ENCODE peak calls at places on chromosomes 5 and 9, in seven cellular contexts. O is transverse colon, H is mesothelial cell of epicardium, F is fibroblast of pulmonary artery, U is right lobe of liver, S is Caco-2, V is retinal pigment epithelial cell. W is an unnamed sample.

GRCh38 chr5:81779125-81779934 is 28.4 kb upstream of the SSBP2 start:
- DNase-seq in O (peak), U (peak), F (peak), H (no peak), V (no peak), S (no peak), W (peak)

GRCh38 chr9:137750007-137750406 is 127.6 kb upstream of the CACNA1B start:
- DNase-seq in O (no peak), V (no peak), H (no peak), F (no peak), U (no peak), S (no peak), W (no peak)

GRCh38 chr9:115393976-115394775 is 276.2 kb upstream of the TNC start:
- DNase-seq in S (no peak), U (no peak), O (no peak), F (no peak), V (no peak), H (no peak), W (no peak)

GRCh38 chr5:150600951-150601773 is 39.3 kb upstream of the SYNPO start:
- DNase-seq in S (no peak), O (no peak), U (peak), V (no peak), F (no peak), H (no peak), W (no peak)

GRCh38 chr9:18245911-18246310 is 228.0 kb upstream of the ADAMTSL1 start:
- DNase-seq in F (no peak), V (no peak), S (no peak), O (no peak), H (no peak), U (no peak), W (no peak)

GRCh38 chr5:2872676-2873075 is 121.2 kb upstream of the IRX2 start:
- DNase-seq in V (no peak), S (no peak), U (no peak), O (no peak), F (no peak), H (no peak), W (no peak)

GRCh38 chr9:113269355-113269754 is 6.0 kb downstream of the CDC26 start:
- DNase-seq in H (no peak), F (no peak), V (no peak), S (no peak), O (no peak), U (no peak), W (no peak)

GRCh38 chr9:135906291-135907005 is 898 bp downstream of the CAMSAP1 start:
- DNase-seq in H (no peak), U (no peak), V (peak), O (peak), F (peak), S (peak), W (peak)

GRCh38 chr9:12695474-12695873 is 2.3 kb downstream of the TYRP1 start:
- DNase-seq in S (no peak), F (no peak), H (no peak), V (no peak), O (no peak), U (no peak), W (no peak)

GRCh38 chr9:21591221-21592062 is 109.3 kb upstream of the IFNE start:
- DNase-seq in V (peak), F (peak), U (no peak), H (no peak), O (peak), S (peak), W (peak)

GRCh38 chr9:69667306-69667705 is 4.9 kb downstream of the APBA1 start:
- DNase-seq in V (no peak), O (no peak), F (no peak), U (no peak), H (no peak), S (no peak), W (no peak)

GRCh38 chr9:38068616-38068865 is 486 bp downstream of the SHB start:
- DNase-seq in V (no peak), O (peak), F (peak), U (no peak), H (no peak), S (peak), W (no peak)

GRCh38 chr5:600551-601541 is 11.3 kb upstream of the CEP72 start:
- DNase-seq in O (peak), F (no peak), U (peak), S (no peak), V (no peak), H (no peak), W (peak)

GRCh38 chr5:114839360-114839759 is 330.3 kb downstream of the TRIM36 start:
- DNase-seq in F (no peak), H (no peak), S (no peak), O (no peak), V (no peak), U (no peak), W (no peak)

GRCh38 chr5:139474815-139475791 is 4.3 kb downstream of the SMIM33 start:
- DNase-seq in O (peak), H (no peak), V (no peak), U (no peak), F (peak), S (no peak), W (no peak)

GRCh38 chr9:33498387-33498786 is 24.7 kb upstream of the NOL6 start:
- DNase-seq in S (no peak), V (no peak), U (no peak), F (peak), O (no peak), H (no peak), W (no peak)
- TF ChIP-seq CTCF in S (peak), V (peak), U (peak), F (peak), O (peak), H (peak), W (no peak)

GRCh38 chr5:131932235-131932634 is 13.2 kb downstream of the MEIKIN start:
- DNase-seq in F (no peak), U (no peak), V (no peak), O (no peak), H (no peak), S (no peak), W (no peak)
- TF ChIP-seq CTCF in F (no peak), U (no peak), V (no peak), O (no peak), H (no peak), S (no peak), W (no peak)

GRCh38 chr9:88871669-88872068 is 119.6 kb upstream of the S1PR3 start:
- DNase-seq in V (no peak), F (no peak), U (no peak), S (no peak), H (no peak), O (no peak), W (no peak)

GRCh38 chr9:88875394-88875793 is 115.9 kb upstream of the S1PR3 start:
- DNase-seq in U (no peak), O (no peak), S (no peak), V (no peak), F (no peak), H (no peak), W (no peak)

GRCh38 chr9:88873635-88874034 is 117.6 kb upstream of the S1PR3 start:
- DNase-seq in F (no peak), O (no peak), S (no peak), H (no peak), U (no peak), V (no peak), W (no peak)

GRCh38 chr9:88872171-88872946 is 118.9 kb upstream of the S1PR3 start:
- DNase-seq in U (no peak), V (no peak), F (no peak), H (no peak), O (no peak), S (no peak), W (no peak)

DNA sequence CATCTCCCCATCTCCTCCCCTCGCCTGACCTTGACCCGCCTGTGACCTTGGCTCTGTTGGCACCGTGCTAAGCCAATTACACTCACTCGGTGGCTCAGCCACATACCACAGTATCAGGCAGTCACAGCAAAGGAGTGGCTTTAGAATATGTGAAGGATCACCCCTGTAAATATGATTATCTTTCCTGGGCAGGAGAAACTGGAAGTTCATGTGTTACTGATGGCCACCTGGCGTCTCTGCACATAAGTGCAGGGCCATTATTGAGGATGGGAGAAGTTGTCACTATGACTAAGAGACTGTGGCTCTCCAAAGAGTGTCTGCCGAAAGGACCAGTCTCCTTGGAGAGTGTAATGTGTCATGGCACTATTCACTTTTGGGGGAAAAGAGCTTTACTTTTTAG is 116.9 kb upstream of the S1PR3 start:
- DNase-seq in F (peak), O (no peak), U (no peak), V (no peak), S (no peak), H (no peak), W (no peak)
- TF ChIP-seq CTCF in F (peak), O (no peak), U (no peak), V (peak), S (peak), H (no peak), W (no peak)

DNA sequence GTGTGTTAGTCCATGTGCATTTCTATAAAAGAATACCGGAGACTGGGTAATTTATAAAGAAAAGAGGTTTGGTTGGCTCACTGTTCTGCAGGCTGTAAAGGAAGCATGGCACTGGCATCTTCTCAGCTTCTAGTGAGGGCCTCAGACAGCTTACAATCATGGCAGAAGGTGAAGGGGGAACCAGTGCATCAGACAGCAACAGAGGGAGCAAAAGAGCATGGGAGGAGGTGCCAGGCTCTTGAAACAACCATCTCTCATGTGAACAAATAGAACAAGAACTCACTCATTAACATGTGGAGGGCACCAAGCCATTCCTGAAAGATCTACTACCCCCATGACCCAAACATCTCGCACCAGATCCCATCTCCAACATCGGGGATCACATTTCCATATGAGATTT is 89.2 kb upstream of the IL33 start:
- DNase-seq in S (no peak), F (no peak), O (no peak), H (no peak), U (no peak), V (no peak), W (no peak)
- TF ChIP-seq CTCF in S (no peak), F (no peak), O (no peak), H (no peak), U (no peak), V (peak), W (no peak)

GRCh38 chr9:121075251-121076036 is 689 bp downstream of the CNTRL start:
- DNase-seq in U (no peak), O (no peak), S (no peak), V (no peak), F (no peak), H (no peak), W (no peak)
- TF ChIP-seq CTCF in U (no peak), O (no peak), S (no peak), V (no peak), F (no peak), H (no peak), W (no peak)

GRCh38 chr5:10867408-10868303 is 106.6 kb upstream of the DAP start:
- DNase-seq in U (no peak), O (no peak), V (no peak), H (no peak), F (no peak), S (no peak), W (no peak)

GRCh38 chr5:10863763-10864383 is 102.8 kb upstream of the DAP start:
- DNase-seq in O (peak), V (no peak), U (no peak), H (no peak), S (peak), F (peak), W (peak)

DNA sequence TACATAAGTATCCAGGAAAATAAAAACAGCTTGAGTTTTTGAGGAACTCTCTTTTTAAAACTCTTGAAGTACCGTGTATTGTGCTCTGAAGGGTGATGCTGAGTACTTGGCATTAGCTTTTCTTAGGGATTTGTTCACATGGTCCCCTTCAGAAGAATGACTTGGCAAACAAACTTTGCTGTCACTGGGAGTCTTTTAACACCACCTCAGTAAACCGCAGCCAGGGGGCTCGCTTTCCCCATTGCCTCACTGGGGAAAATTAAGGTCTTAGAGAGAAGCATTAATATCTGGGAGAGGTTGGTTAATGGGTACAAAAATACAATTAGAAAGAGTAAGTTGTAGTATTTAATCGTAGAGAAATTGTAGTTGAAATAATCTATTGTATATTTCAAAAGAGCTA is 105.9 kb upstream of the DAP start:
- DNase-seq in O (no peak), S (peak), F (no peak), V (no peak), U (no peak), H (no peak), W (no peak)
- TF ChIP-seq CTCF in O (no peak), S (peak), F (peak), V (peak), U (no peak), H (no peak), W (no peak)

GRCh38 chr5:68055686-68056085 is 159.9 kb upstream of the PIK3R1 start:
- DNase-seq in V (no peak), F (no peak), H (no peak), U (no peak), O (no peak), S (no peak), W (no peak)
- TF ChIP-seq CTCF in V (no peak), F (peak), H (peak), U (no peak), O (no peak), S (no peak), W (peak)

GRCh38 chr9:36336511-36336910 is 63.6 kb downstream of the RNF38 start:
- DNase-seq in S (no peak), O (no peak), U (no peak), F (peak), H (no peak), V (no peak), W (no peak)
- TF ChIP-seq CTCF in S (no peak), O (no peak), U (no peak), F (peak), H (no peak), V (no peak), W (no peak)

DNA sequence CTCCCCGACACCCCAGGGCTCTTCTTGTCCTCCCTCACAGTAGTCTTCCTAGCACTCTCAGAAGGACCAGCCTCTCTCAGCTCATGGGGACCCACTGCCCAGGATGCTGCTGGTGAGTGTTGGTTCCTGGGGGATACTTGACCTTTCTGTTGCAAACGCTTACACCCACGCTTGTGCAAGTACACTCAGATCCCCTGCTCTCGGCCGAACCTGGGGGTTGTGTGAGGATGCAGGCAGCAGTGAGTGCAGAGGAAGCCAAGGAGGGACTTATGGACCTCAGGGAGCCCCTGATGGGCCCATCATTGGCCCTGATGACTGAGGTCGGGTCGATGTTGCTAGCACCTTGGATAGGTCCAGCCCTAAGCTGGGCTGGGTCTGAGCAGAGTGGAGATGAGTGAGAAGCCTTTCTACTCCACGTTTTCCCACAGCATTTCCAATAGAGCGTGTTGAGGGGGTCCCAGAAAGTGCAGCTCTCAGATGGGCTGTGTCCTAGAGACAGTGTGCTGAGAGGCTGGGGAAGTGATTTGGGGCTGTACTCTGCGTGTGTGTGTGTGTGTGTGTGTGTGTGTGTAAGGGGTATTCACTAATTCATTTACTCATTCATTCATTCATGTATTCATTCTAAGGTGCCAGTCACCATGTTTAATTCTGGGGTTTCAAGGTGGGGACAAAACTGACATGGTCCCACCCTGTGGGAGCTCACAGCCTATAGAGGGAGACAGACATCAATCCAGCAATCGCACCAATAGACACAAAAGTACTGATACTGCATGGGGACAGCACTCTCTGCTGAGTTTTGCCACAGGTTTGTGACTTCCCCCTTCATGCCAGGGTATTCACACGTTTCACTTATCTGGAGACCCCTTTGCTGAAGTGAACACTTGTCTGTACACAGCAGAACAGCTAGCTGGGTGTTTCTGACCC is 25.2 kb upstream of the PITX1 start:
- DNase-seq in V (no peak), S (no peak), F (no peak), H (no peak), U (no peak), O (no peak), W (no peak)
- TF ChIP-seq CTCF in V (peak), S (peak), F (no peak), H (no peak), U (no peak), O (no peak), W (no peak)

DNA sequence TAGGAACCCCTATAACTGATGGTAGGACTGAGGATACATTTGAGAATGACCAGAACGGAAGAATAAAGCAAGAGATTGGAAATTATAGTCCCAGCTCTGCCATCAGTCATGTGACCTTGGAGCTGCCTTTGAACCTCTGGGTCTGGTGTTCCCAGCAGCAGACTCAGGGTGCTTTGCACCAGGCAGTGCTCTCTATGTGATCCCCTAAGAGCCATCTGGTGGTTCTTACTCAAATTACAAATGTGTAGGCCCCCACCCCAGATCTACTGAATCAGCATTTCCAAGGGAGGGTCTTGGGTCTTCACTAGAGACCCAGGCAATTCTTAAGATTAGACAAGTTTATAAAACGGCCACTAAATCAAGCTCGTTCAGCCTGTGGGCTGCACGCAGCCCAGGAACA is 40.2 kb upstream of the PRDM12 start:
- DNase-seq in F (no peak), H (no peak), S (no peak), V (no peak), U (no peak), O (no peak), W (no peak)
- TF ChIP-seq CTCF in F (no peak), H (no peak), S (no peak), V (no peak), U (no peak), O (no peak), W (no peak)